ENCODE peak calls at places on chromosomes 2 and 18, in eight cellular contexts. I is cardiac muscle cell; O is adrenal gland; T is Peyer's patch; X is CD8-positive, alpha-beta T cell; R is uterus; C is heart left ventricle; P is transverse colon. Y is an unnamed sample.

GRCh38 chr2:11500702-11501303 is 33.0 kb upstream of the GREB1 start:
- DNase-seq in I (no peak), O (no peak), T (no peak), X (no peak), R (peak; percentile 11), C (no peak), P (no peak), Y (no peak)

GRCh38 chr2:235937936-235938335 is 230.2 kb downstream of the GBX2 start:
- DNase-seq in I (no peak), O (no peak), T (no peak), X (no peak), R (no peak), C (no peak), P (no peak), Y (no peak)

GRCh38 chr18:50273203-50274043 is 7.1 kb upstream of the CFAP53 start:
- DNase-seq in I (no peak), O (no peak), T (no peak), X (no peak), R (no peak), C (no peak), P (no peak), Y (no peak)

GRCh38 chr2:159098815-159099455 is 130.5 kb downstream of the TANC1 start:
- DNase-seq in I (peak; percentile 78), O (no peak), T (no peak), X (no peak), R (no peak), C (no peak), P (no peak), Y (no peak)

GRCh38 chr2:193357508-193357907 is 1162.8 kb upstream of the TMEFF2 start:
- DNase-seq in I (no peak), O (no peak), T (no peak), X (no peak), R (no peak), C (no peak), P (no peak), Y (no peak)

GRCh38 chr2:168350380-168350779 is 103.0 kb upstream of the STK39 start:
- DNase-seq in I (peak; percentile 24), O (no peak), T (no peak), X (no peak), R (no peak), C (no peak), P (peak; percentile 47), Y (no peak)

GRCh38 chr2:15734871-15735737 is 143.4 kb downstream of the DDX1 start:
- DNase-seq in I (peak; percentile 24), O (no peak), T (no peak), X (no peak), R (no peak), C (no peak), P (no peak), Y (no peak)

GRCh38 chr2:132542953-132543569 is 126.5 kb downstream of the GPR39 start:
- DNase-seq in I (no peak), O (no peak), T (no peak), X (no peak), R (no peak), C (no peak), P (no peak), Y (no peak)

GRCh38 chr18:11752116-11752911 is 63.2 kb downstream of the GNAL start:
- DNase-seq in I (peak; percentile 36), O (no peak), T (no peak), X (no peak), R (no peak), C (no peak), P (no peak), Y (no peak)

GRCh38 chr2:232018191-232018590 is 56.7 kb downstream of the DIS3L2 start:
- DNase-seq in I (no peak), O (no peak), T (no peak), X (no peak), R (no peak), C (no peak), P (no peak), Y (no peak)

GRCh38 chr2:146004470-146004869 is 1484.6 kb upstream of the ZEB2 start:
- DNase-seq in I (peak; percentile 66), O (no peak), T (no peak), X (no peak), R (no peak), C (no peak), P (no peak), Y (no peak)

GRCh38 chr2:16138811-16139662 is 198.7 kb downstream of the MYCN start:
- DNase-seq in I (no peak), O (no peak), T (no peak), X (no peak), R (no peak), C (no peak), P (no peak), Y (no peak)

GRCh38 chr2:152613235-152613634 is 104.0 kb downstream of the PRPF40A start:
- DNase-seq in I (no peak), O (no peak), T (no peak), X (no peak), R (no peak), C (no peak), P (no peak), Y (no peak)

GRCh38 chr2:119426801-119427395 is 4.8 kb upstream of the TMEM37 start:
- DNase-seq in I (peak; percentile 69), O (peak; percentile 74), T (peak; percentile 89), X (no peak), R (peak; percentile 67), C (no peak), P (peak; percentile 91), Y (no peak)

GRCh38 chr2:67733517-67733916 is 329.3 kb downstream of the C1D start:
- DNase-seq in I (peak; percentile 62), O (no peak), T (no peak), X (no peak), R (no peak), C (peak; percentile 23), P (no peak), Y (no peak)

GRCh38 chr2:61493523-61493942 is 22.6 kb upstream of the USP34 start:
- DNase-seq in I (peak; percentile 69), O (no peak), T (no peak), X (no peak), R (no peak), C (no peak), P (no peak), Y (no peak)

GRCh38 chr2:140929866-140930265 is 1201.0 kb downstream of the LRP1B start:
- DNase-seq in I (peak; percentile 50), O (no peak), T (no peak), X (no peak), R (no peak), C (no peak), P (no peak), Y (no peak)

GRCh38 chr2:56522605-56523089 is 338.9 kb downstream of the CCDC85A start:
- DNase-seq in I (peak; percentile 5), O (no peak), T (no peak), X (no peak), R (no peak), C (peak; percentile 64), P (no peak), Y (no peak)

GRCh38 chr2:18855027-18855426 is 265.7 kb upstream of the NT5C1B start:
- DNase-seq in I (peak; percentile 42), O (no peak), T (no peak), X (no peak), R (no peak), C (no peak), P (no peak), Y (no peak)

GRCh38 chr2:168237741-168238140 is 9.7 kb downstream of the STK39 start:
- DNase-seq in I (no peak), O (no peak), T (no peak), X (no peak), R (no peak), C (no peak), P (no peak), Y (no peak)

GRCh38 chr2:216039918-216040317 is 26.6 kb upstream of the MREG start:
- DNase-seq in I (no peak), O (no peak), T (no peak), X (no peak), R (no peak), C (no peak), P (no peak), Y (no peak)

GRCh38 chr2:97935719-97936161 is 60.0 kb downstream of the TMEM131 start:
- DNase-seq in I (peak; percentile 85), O (no peak), T (no peak), X (no peak), R (no peak), C (no peak), P (no peak), Y (no peak)

GRCh38 chr2:25619187-25619586 is 54.2 kb downstream of the DTNB start:
- DNase-seq in I (no peak), O (no peak), T (no peak), X (no peak), R (no peak), C (no peak), P (no peak), Y (no peak)

GRCh38 chr2:83584674-83585073 is 874.4 kb downstream of the SUCLG1 start:
- DNase-seq in I (peak; percentile 11), O (no peak), T (no peak), X (no peak), R (no peak), C (no peak), P (no peak), Y (no peak)

GRCh38 chr2:19796036-19796703 is 105.6 kb downstream of the TTC32 start:
- DNase-seq in I (peak; percentile 66), O (no peak), T (no peak), X (no peak), R (no peak), C (no peak), P (no peak), Y (no peak)

GRCh38 chr2:54708584-54709340 is 14.7 kb upstream of the EML6 start:
- DNase-seq in I (peak; percentile 37), O (peak; percentile 53), T (peak; percentile 78), X (no peak), R (no peak), C (peak; percentile 49), P (peak; percentile 55), Y (no peak)
- H3K27ac ChIP-seq in I (no peak overlapping the region), O (no peak overlapping the region), T (no peak overlapping the region), X (no peak overlapping the region), R (no peak overlapping the region), C (no peak overlapping the region), P (peak overlapping the region; percentile 72), Y (no peak overlapping the region)

GRCh38 chr2:95027369-95027720 is 1.8 kb downstream of the MAL start:
- DNase-seq in I (no peak), O (no peak), T (no peak), X (no peak), R (no peak), C (no peak), P (no peak), Y (no peak)
- H3K4me3 ChIP-seq in I (no peak overlapping the region), O (no peak overlapping the region), T (no peak overlapping the region), X (peak overlapping the region; percentile 70), R (no peak overlapping the region), C (no peak overlapping the region), P (no peak overlapping the region), Y (peak overlapping the region; percentile 72)

GRCh38 chr2:190670182-190670946 is 21.5 kb downstream of the NAB1 start:
- DNase-seq in I (no peak), O (no peak), T (no peak), X (no peak), R (no peak), C (no peak), P (no peak), Y (peak; percentile 40)
- H3K4me1 ChIP-seq in I (peaks cover 3% of the 10 kb centered on the region), O (peaks cover 10% of the 10 kb centered on the region), T (no peaks in the 10 kb centered on the region), X (peaks cover 8% of the 10 kb centered on the region), R (no peaks in the 10 kb centered on the region), C (peaks cover 10% of the 10 kb centered on the region), P (no peaks in the 10 kb centered on the region), Y (peaks cover 20% of the 10 kb centered on the region)

DNA sequence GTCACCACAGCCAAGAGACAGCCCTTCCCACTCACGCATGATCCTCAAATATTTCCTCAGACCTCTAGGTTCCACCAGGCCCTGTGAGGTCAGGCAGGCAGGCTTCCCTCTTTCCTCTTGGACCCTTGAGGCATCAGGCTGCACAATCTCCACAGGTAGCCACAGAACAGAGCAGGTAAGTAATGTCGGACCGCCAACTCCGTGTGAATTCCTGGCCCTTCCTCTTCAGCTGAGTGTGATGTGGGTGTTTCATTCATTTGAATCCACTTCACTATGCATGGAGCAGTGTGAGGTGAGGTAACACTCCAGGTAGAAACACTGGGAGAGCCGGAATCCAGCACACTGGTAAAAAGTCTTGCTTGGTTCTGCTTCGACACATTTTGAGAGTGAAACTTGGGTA is 44.0 kb downstream of the MRPL35 start:
- DNase-seq in I (no peak), O (no peak), T (no peak), X (no peak), R (no peak), C (no peak), P (no peak), Y (no peak)
- H3K27ac ChIP-seq in I (no peak overlapping the region), O (no peak overlapping the region), T (no peak overlapping the region), X (no peak overlapping the region), R (no peak overlapping the region), C (no peak overlapping the region), P (peak overlapping the region; percentile 44), Y (no peak overlapping the region)